ENCODE peak calls at places on chromosomes 12 and 14, in ten cellular contexts. R is coronary artery; C is head of caudate nucleus; H is foreskin fibroblast; Y is stimulated activated CD8-positive, alpha-beta memory T cell treated with anti-CD3 and anti-CD28 coated beads, Interleukin-15, amount 100 ng/mL, for 4 hours; B is LoVo; V is tibial artery; I is D721Med; L is pancreas; G is CD4-positive, alpha-beta T cell. W is an unnamed sample.

GRCh38 chr12:75550401-75550851 is 39.0 kb upstream of the KRR1 start:
- DNase-seq in R (no peak), Y (no peak), V (no peak), B (no peak), C (no peak), G (no peak), H (no peak), I (no peak), L (no peak), W (no peak)

GRCh38 chr14:35897616-35898111 is 71.5 kb downstream of the BRMS1L start:
- DNase-seq in L (no peak), V (no peak), R (no peak), H (no peak), G (no peak), B (no peak), I (peak), Y (no peak), C (peak), W (peak)

GRCh38 chr12:92465786-92466185 is 237.0 kb upstream of the PLEKHG7 start:
- DNase-seq in B (no peak), R (no peak), H (no peak), C (no peak), I (no peak), G (no peak), V (no peak), Y (no peak), L (no peak), W (no peak)

GRCh38 chr12:120321382-120322202 is 6.0 kb downstream of the PLA2G1B start:
- DNase-seq in H (no peak), I (no peak), B (peak), G (no peak), R (no peak), Y (no peak), L (peak), C (no peak), V (no peak), W (no peak)

GRCh38 chr12:85225501-85225900 is 54.5 kb upstream of the ALX1 start:
- DNase-seq in H (no peak), R (no peak), B (no peak), V (no peak), G (no peak), C (no peak), I (no peak), Y (no peak), L (no peak), W (no peak)

GRCh38 chr12:126483145-126484068 is 1418.2 kb downstream of the AACS start:
- DNase-seq in C (peak), H (peak), I (no peak), B (peak), Y (no peak), R (no peak), L (no peak), V (no peak), G (no peak), W (no peak)

GRCh38 chr14:52325632-52326031 is 11.5 kb downstream of the PTGER2 start:
- DNase-seq in Y (no peak), G (no peak), C (no peak), L (no peak), H (no peak), I (no peak), V (no peak), B (no peak), R (no peak), W (no peak)

GRCh38 chr14:71666579-71667145 is 265.6 kb upstream of the RGS6 start:
- DNase-seq in R (no peak), B (no peak), H (no peak), C (no peak), Y (no peak), L (no peak), I (no peak), G (no peak), V (no peak), W (no peak)

GRCh38 chr14:36027354-36027753 is 149.2 kb downstream of the PTCSC3 start:
- DNase-seq in Y (no peak), H (no peak), I (no peak), V (no peak), C (no peak), L (no peak), G (no peak), B (no peak), R (no peak), W (no peak)

GRCh38 chr12:45651029-45651428 is 78.5 kb upstream of the ARID2 start:
- DNase-seq in L (no peak), C (no peak), Y (no peak), G (no peak), H (no peak), R (no peak), I (no peak), B (no peak), V (no peak), W (no peak)

GRCh38 chr12:110846615-110847566 is at the start of gene CCDC63:
- DNase-seq in B (peak), Y (no peak), R (no peak), H (peak), C (peak), I (peak), L (peak), G (no peak), V (peak), W (no peak)

GRCh38 chr14:90091393-90091792 is 29.6 kb downstream of the KCNK13 start:
- DNase-seq in C (no peak), B (no peak), R (no peak), H (peak), I (no peak), Y (no peak), L (no peak), V (no peak), G (no peak), W (no peak)

GRCh38 chr12:57086951-57087688 is 1.8 kb upstream of the NAB2 start:
- DNase-seq in V (peak), G (peak), H (peak), R (peak), L (peak), C (peak), B (peak), I (peak), Y (peak), W (peak)

GRCh38 chr12:89752331-89752730 is 43.7 kb upstream of the ATP2B1 start:
- DNase-seq in B (no peak), G (no peak), V (no peak), I (no peak), L (no peak), H (no peak), R (no peak), Y (no peak), C (no peak), W (no peak)

W was measured in pons.